ENCODE peak calls at places on chromosome 19, in six cellular contexts. A, I, S, H, Q and C are unnamed samples.
A peak's percentile ranks its signal among the peaks of the same experiment; 100 is the strongest.

GRCh38 chr19:53161123-53161522 is 2.3 kb upstream of the ZNF347 start:
- DNase-seq in A (no peak), H (no peak), S (no peak), Q (no peak), I (no peak), C (no peak)

GRCh38 chr19:27905074-27905473 is 1307.9 kb downstream of the UQCRFS1 start:
- DNase-seq in Q (no peak), I (no peak), H (no peak), S (no peak), A (no peak), C (no peak)

GRCh38 chr19:10566658-10567410 is 1.0 kb upstream of the KRI1 start:
- DNase-seq in I (peak; percentile 64), A (peak; percentile 22), S (peak; percentile 91), H (no peak), Q (no peak), C (peak; percentile 38)

GRCh38 chr19:7468840-7469239 is 20.0 kb downstream of the PEX11G start:
- DNase-seq in S (no peak), Q (no peak), H (no peak), A (no peak), I (no peak), C (no peak)

GRCh38 chr19:44845286-44845611 is 848 bp upstream of the NECTIN2 start:
- DNase-seq in Q (no peak), S (no peak), H (no peak), I (peak; percentile 62), A (no peak), C (no peak)

GRCh38 chr19:35987571-35987896 is 7.5 kb upstream of the SDHAF1 start:
- DNase-seq in I (no peak), S (no peak), H (no peak), Q (no peak), A (no peak), C (no peak)

GRCh38 chr19:49019242-49019932 is 2.5 kb upstream of the LHB start:
- DNase-seq in Q (peak; percentile 61), A (no peak), I (peak; percentile 76), S (peak; percentile 41), H (peak; percentile 60), C (peak; percentile 41)

GRCh38 chr19:56942749-56943148 is 102.2 kb upstream of the PEG3 start:
- DNase-seq in Q (no peak), S (peak; percentile 5), A (no peak), H (peak; percentile 50), I (peak; percentile 59), C (peak; percentile 29)

GRCh38 chr19:48872884-48873475 is 759 bp downstream of the PPP1R15A start:
- DNase-seq in S (peak; percentile 89), Q (peak; percentile 98), A (peak; percentile 88), H (peak; percentile 93), I (peak; percentile 92), C (peak; percentile 73)

GRCh38 chr19:12484011-12484370 is 625 bp downstream of the ZNF709 start:
- DNase-seq in I (no peak), S (no peak), H (no peak), A (no peak), Q (no peak), C (no peak)

GRCh38 chr19:4933528-4933927 is 24.2 kb downstream of the UHRF1 start:
- DNase-seq in Q (no peak), I (no peak), H (no peak), A (no peak), S (no peak), C (no peak)

GRCh38 chr19:15147090-15147489 is 39.9 kb downstream of the SYDE1 start:
- DNase-seq in A (no peak), S (no peak), I (no peak), Q (no peak), H (no peak), C (no peak)